ENCODE peak calls at places on chromosomes 16 and 17, in eight cellular contexts. N is A549; P is CD8-positive, alpha-beta memory T cell; C is skeletal muscle cell; I is small intestine; R is coronary artery; Y is HFF-Myc; T is Karpas-422. L is an unnamed sample.

GRCh38 chr17:77203436-77203835 is 62.7 kb downstream of the SEC14L1 start:
- DNase-seq in N (no peak), P (no peak), C (no peak), I (no peak), R (no peak), Y (no peak), T (no peak), L (no peak)

GRCh38 chr16:84687715-84688114 is 12.1 kb upstream of the USP10 start:
- DNase-seq in N (no peak), P (no peak), C (peak), I (no peak), R (no peak), Y (no peak), T (no peak), L (peak)

GRCh38 chr16:89453662-89454321 is 36.6 kb downstream of the ANKRD11 start:
- DNase-seq in N (peak), P (no peak), C (no peak), I (peak), R (no peak), Y (no peak), T (no peak), L (no peak)

GRCh38 chr17:43987131-43988021 is 17.0 kb upstream of the NAGS start:
- DNase-seq in N (no peak), P (no peak), C (no peak), I (no peak), R (no peak), Y (no peak), T (no peak), L (no peak)

GRCh38 chr16:72092832-72093447 is 480 bp downstream of the TXNL4B start:
- DNase-seq in N (peak), P (no peak), C (peak), I (peak), R (no peak), Y (peak), T (peak), L (peak)

GRCh38 chr17:71460943-71461342 is 659.9 kb upstream of the SOX9 start:
- DNase-seq in N (peak), P (no peak), C (no peak), I (peak), R (no peak), Y (no peak), T (peak), L (no peak)

GRCh38 chr17:77366558-77367245 is 225.9 kb downstream of the SEC14L1 start:
- DNase-seq in N (no peak), P (no peak), C (no peak), I (peak), R (peak), Y (no peak), T (no peak), L (no peak)

GRCh38 chr16:1997591-1998359 is 8.0 kb downstream of the SYNGR3 start:
- DNase-seq in N (no peak), P (no peak), C (no peak), I (no peak), R (no peak), Y (no peak), T (no peak), L (peak)

GRCh38 chr17:44636562-44636961 is 19.7 kb upstream of the MEIOC start:
- DNase-seq in N (peak), P (no peak), C (peak), I (no peak), R (no peak), Y (peak), T (peak), L (peak)

GRCh38 chr16:70692130-70692470 is 6.2 kb upstream of the MTSS2 start:
- DNase-seq in N (no peak), P (no peak), C (no peak), I (no peak), R (no peak), Y (no peak), T (no peak), L (no peak)

GRCh38 chr17:69773081-69773480 is 301.9 kb upstream of the KCNJ16 start:
- DNase-seq in N (no peak), P (no peak), C (no peak), I (no peak), R (no peak), Y (no peak), T (no peak), L (no peak)

GRCh38 chr16:21565816-21566669 is 33.3 kb upstream of the METTL9 start:
- DNase-seq in N (no peak), P (no peak), C (no peak), I (peak), R (no peak), Y (no peak), T (peak), L (no peak)

GRCh38 chr17:17484451-17484899 is 7.7 kb downstream of the MED9 start:
- DNase-seq in N (no peak), P (no peak), C (no peak), I (no peak), R (no peak), Y (no peak), T (no peak), L (no peak)

GRCh38 chr17:27904534-27904933 is 11.4 kb upstream of the LYRM9 start:
- DNase-seq in N (no peak), P (no peak), C (no peak), I (no peak), R (no peak), Y (no peak), T (no peak), L (no peak)

GRCh38 chr16:85637808-85638186 is 24.7 kb downstream of the GSE1 start:
- DNase-seq in N (no peak), P (no peak), C (no peak), I (no peak), R (no peak), Y (no peak), T (no peak), L (no peak)

GRCh38 chr16:75566889-75567255 is 693 bp downstream of the GABARAPL2 start:
- DNase-seq in N (no peak), P (peak), C (no peak), I (peak), R (no peak), Y (no peak), T (peak), L (no peak)

GRCh38 chr17:20157078-20157360 is 147.9 kb downstream of the SPECC1 start:
- DNase-seq in N (no peak), P (no peak), C (no peak), I (peak), R (no peak), Y (no peak), T (no peak), L (no peak)

GRCh38 chr16:19167710-19168172 is 299 bp upstream of the SYT17 start:
- DNase-seq in N (peak), P (no peak), C (no peak), I (peak), R (no peak), Y (no peak), T (no peak), L (no peak)

GRCh38 chr16:86015606-86016005 is 116.6 kb downstream of the IRF8 start:
- DNase-seq in N (no peak), P (no peak), C (no peak), I (no peak), R (peak), Y (no peak), T (no peak), L (no peak)

GRCh38 chr17:29042679-29043538 is at the start of gene PIPOX:
- DNase-seq in N (peak), P (no peak), C (no peak), I (peak), R (no peak), Y (peak), T (peak), L (no peak)

GRCh38 chr16:1057252-1057932 is 15.2 kb upstream of the SSTR5 start:
- DNase-seq in N (no peak), P (peak), C (no peak), I (peak), R (no peak), Y (no peak), T (peak), L (no peak)

GRCh38 chr16:61580579-61580978 is 455.7 kb downstream of the CDH8 start:
- DNase-seq in N (no peak), P (no peak), C (no peak), I (no peak), R (no peak), Y (no peak), T (no peak), L (no peak)

GRCh38 chr17:69480197-69480596 is 65.7 kb downstream of the MAP2K6 start:
- DNase-seq in N (no peak), P (no peak), C (peak), I (no peak), R (no peak), Y (no peak), T (no peak), L (no peak)

GRCh38 chr16:19601083-19601976 is 45.8 kb downstream of the VPS35L start:
- DNase-seq in N (peak), P (peak), C (no peak), I (peak), R (no peak), Y (no peak), T (peak), L (no peak)

GRCh38 chr17:57584050-57584551 is 161.0 kb downstream of the CCDC182 start:
- DNase-seq in N (no peak), P (no peak), C (no peak), I (no peak), R (no peak), Y (peak), T (no peak), L (peak)

GRCh38 chr17:17694229-17695081 is 13.2 kb downstream of the RAI1 start:
- DNase-seq in N (peak), P (peak), C (no peak), I (peak), R (peak), Y (no peak), T (peak), L (no peak)

GRCh38 chr16:66309409-66309808 is 57.1 kb upstream of the CDH5 start:
- DNase-seq in N (no peak), P (no peak), C (no peak), I (no peak), R (no peak), Y (no peak), T (no peak), L (no peak)

GRCh38 chr16:68643227-68643626 is 1.9 kb upstream of the CDH3 start:
- DNase-seq in N (no peak), P (no peak), C (no peak), I (no peak), R (no peak), Y (no peak), T (no peak), L (no peak)

GRCh38 chr17:67027031-67027628 is 17.2 kb upstream of the CACNG1 start:
- DNase-seq in N (peak), P (no peak), C (no peak), I (no peak), R (no peak), Y (no peak), T (no peak), L (no peak)

GRCh38 chr17:6413073-6413472 is 21.8 kb downstream of the AIPL1 start:
- DNase-seq in N (peak), P (no peak), C (no peak), I (peak), R (no peak), Y (no peak), T (peak), L (peak)

GRCh38 chr16:85017151-85017550 is 5.8 kb upstream of the ZDHHC7 start:
- DNase-seq in N (no peak), P (no peak), C (no peak), I (no peak), R (no peak), Y (no peak), T (no peak), L (no peak)

GRCh38 chr17:4631836-4632582 is 9.5 kb downstream of the ALOX15 start:
- DNase-seq in N (no peak), P (no peak), C (no peak), I (no peak), R (no peak), Y (no peak), T (peak), L (no peak)

GRCh38 chr16:11393861-11394592 is 48.8 kb downstream of the RMI2 start:
- DNase-seq in N (no peak), P (no peak), C (no peak), I (no peak), R (no peak), Y (no peak), T (no peak), L (no peak)

GRCh38 chr17:21381076-21381706 is 5.0 kb downstream of the KCNJ12 start:
- DNase-seq in N (no peak), P (no peak), C (no peak), I (no peak), R (no peak), Y (no peak), T (no peak), L (no peak)

GRCh38 chr16:60945225-60945624 is 1091.0 kb downstream of the CDH8 start:
- DNase-seq in N (peak), P (no peak), C (no peak), I (no peak), R (no peak), Y (no peak), T (peak), L (no peak)

GRCh38 chr17:17844079-17844478 is 7.3 kb upstream of the SREBF1 start:
- DNase-seq in N (no peak), P (no peak), C (no peak), I (no peak), R (no peak), Y (no peak), T (no peak), L (no peak)

GRCh38 chr16:1678500-1679098 is 520 bp downstream of the JPT2 start:
- DNase-seq in N (peak), P (peak), C (no peak), I (peak), R (no peak), Y (no peak), T (peak), L (no peak)

GRCh38 chr17:6455321-6455705 is 11.1 kb downstream of the PIMREG start:
- DNase-seq in N (no peak), P (peak), C (no peak), I (peak), R (no peak), Y (no peak), T (no peak), L (no peak)

GRCh38 chr17:41324180-41325075 is 8.9 kb upstream of the KRTAP17-1 start:
- DNase-seq in N (peak), P (no peak), C (no peak), I (peak), R (no peak), Y (no peak), T (peak), L (no peak)

GRCh38 chr16:29815032-29815721 is 775 bp upstream of the PAGR1 start:
- DNase-seq in N (no peak), P (no peak), C (no peak), I (no peak), R (peak), Y (no peak), T (peak), L (no peak)

GRCh38 chr16:29814592-29814991 is 1.4 kb upstream of the PAGR1 start:
- DNase-seq in N (no peak), P (no peak), C (no peak), I (no peak), R (no peak), Y (no peak), T (no peak), L (no peak)

GRCh38 chr16:29812754-29813643 is 1.0 kb downstream of the PRRT2 start:
- DNase-seq in N (no peak), P (no peak), C (no peak), I (no peak), R (peak), Y (no peak), T (no peak), L (no peak)

GRCh38 chr16:29811896-29812665 is at the start of gene PRRT2:
- DNase-seq in N (no peak), P (peak), C (no peak), I (no peak), R (peak), Y (no peak), T (peak), L (no peak)

DNA sequence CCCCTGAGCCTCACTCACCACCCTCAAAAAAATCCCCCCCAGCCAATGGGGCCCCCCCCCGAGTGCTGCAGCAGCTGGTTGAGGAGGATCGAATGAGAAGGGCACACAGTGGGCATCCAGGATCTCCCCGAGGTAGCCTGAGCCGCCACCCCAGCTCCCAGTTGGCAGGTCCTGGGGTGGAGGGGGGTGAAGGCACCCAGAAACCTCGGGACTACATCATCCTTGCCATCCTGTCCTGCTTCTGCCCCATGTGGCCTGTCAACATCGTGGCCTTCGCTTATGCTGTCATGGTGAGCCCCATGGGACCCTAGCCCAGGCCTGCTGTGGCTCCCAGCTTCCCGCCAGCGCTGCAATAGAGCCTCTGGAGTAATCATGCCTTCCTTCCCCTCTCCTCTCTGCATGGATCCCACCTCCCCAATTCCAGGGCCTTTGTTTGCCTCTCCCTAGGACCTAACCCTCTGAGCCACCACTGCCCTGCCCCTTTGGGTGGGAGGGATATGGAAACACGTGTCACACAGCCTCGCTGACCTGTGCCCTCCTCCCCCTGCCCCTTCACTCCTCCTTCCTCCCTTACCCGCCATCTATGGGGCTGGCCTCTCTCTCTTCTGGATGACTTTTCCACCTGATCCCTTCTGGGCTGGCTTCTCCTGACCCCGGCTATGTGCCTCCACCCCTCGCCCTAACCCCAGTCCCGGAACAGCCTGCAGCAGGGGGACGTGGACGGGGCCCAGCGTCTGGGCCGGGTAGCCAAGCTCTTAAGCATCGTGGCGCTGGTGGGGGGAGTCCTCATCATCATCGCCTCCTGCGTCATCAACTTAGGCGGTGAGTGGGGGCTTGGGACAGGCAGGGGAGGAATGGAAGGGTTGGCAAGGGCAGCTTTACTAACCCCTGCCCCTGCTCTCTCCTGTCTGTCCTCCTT is 1.9 kb downstream of the PRRT2 start:
- DNase-seq in N (no peak), P (no peak), C (no peak), I (no peak), R (peak), Y (no peak), T (no peak), L (no peak)
- H3K4me3 ChIP-seq in N (no peak), P (no peak), C (no peak), I (no peak), R (peak), Y (no peak), T (peak), L (no peak)

GRCh38 chr16:9370071-9370491 is 278.6 kb downstream of the HAPSTR1 start:
- DNase-seq in N (no peak), P (no peak), C (no peak), I (no peak), R (no peak), Y (no peak), T (no peak), L (no peak)

GRCh38 chr16:9378876-9379275 is 287.4 kb downstream of the HAPSTR1 start:
- DNase-seq in N (peak), P (no peak), C (no peak), I (no peak), R (no peak), Y (no peak), T (no peak), L (no peak)

GRCh38 chr16:9374076-9374475 is 282.6 kb downstream of the HAPSTR1 start:
- DNase-seq in N (no peak), P (no peak), C (no peak), I (no peak), R (no peak), Y (no peak), T (no peak), L (no peak)

GRCh38 chr16:9371713-9372448 is 280.4 kb downstream of the HAPSTR1 start:
- DNase-seq in N (no peak), P (no peak), C (no peak), I (no peak), R (no peak), Y (no peak), T (no peak), L (no peak)

DNA sequence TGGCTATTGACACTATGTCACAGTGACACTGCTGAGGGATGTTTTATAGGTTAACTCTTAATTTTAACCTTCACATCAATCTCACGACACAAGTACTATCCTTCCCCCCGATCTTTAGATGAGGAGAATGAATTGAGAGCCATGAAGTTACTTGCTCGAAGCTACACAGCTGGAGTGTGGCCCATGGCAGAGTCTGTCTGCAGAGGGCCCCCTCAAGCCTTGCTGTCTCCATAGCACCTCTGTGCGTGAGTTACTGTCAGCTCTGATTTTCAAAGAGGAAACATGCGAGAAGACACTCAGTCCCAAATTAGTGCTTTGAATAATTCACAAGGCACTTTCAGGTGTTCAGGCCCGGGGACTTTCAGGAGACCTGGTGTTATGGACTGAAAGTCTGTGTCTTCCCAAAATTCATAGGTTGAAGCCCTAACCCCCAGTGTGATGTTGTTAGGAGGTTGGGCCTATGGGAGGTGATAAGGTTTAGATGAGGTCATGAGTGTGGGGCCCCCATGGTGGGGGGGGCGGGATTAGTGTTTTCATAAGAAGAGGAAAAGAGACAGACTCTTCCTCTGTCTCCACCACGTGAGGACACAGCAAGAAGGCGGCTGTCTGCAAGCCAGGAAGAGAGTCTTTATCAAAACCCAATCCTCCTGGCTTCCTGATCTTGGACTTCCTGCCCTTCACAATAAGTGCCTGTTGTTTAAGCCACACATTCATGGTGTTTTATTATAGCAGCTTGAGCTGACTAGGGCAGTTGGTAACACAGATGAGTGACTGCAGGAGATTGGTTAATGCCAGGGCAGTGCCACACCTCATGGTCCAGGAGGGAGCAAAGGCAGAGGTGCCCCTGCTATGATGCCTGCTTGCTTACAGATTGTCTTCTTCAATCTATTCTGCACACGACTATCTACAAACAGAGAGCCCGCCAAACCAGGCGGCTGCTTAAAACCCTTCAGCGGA is 281.8 kb downstream of the HAPSTR1 start:
- DNase-seq in N (no peak), P (no peak), C (no peak), I (no peak), R (no peak), Y (no peak), T (peak), L (no peak)
- H3K4me3 ChIP-seq in N (no peak), P (no peak), C (no peak), I (no peak), R (no peak), Y (no peak), T (no peak), L (no peak)

GRCh38 chr16:24701521-24701951 is 27.9 kb upstream of the TNRC6A start:
- DNase-seq in N (peak), P (no peak), C (no peak), I (peak), R (no peak), Y (peak), T (no peak), L (no peak)
- H3K4me3 ChIP-seq in N (peak), P (no peak), C (no peak), I (no peak), R (peak), Y (peak), T (no peak), L (no peak)

GRCh38 chr17:1904273-1905052 is 74.7 kb downstream of the RPA1 start:
- DNase-seq in N (no peak), P (no peak), C (no peak), I (no peak), R (no peak), Y (no peak), T (peak), L (no peak)
- H3K4me3 ChIP-seq in N (no peak), P (no peak), C (no peak), I (no peak), R (no peak), Y (no peak), T (peak), L (no peak)